ENCODE peak calls at places on chromosomes 12 and 14, in seven cellular contexts. O is heart right ventricle, W is NT2/D1, I is SK-N-SH, M is upper lobe of left lung, Y is neuronal stem cell, S is ascending aorta. X is an unnamed sample. For H3K4me1 and H3K9me3, the result is how much of the 10 kb centered on the place peaks cover.

GRCh38 chr14:94120667-94121335 is 8.6 kb downstream of the IFI27L2 start:
- DNase-seq in W (no peak), M (no peak), O (no peak), Y (no peak), S (no peak), I (no peak), X (no peak)

GRCh38 chr14:104724981-104725771 is 1.1 kb downstream of the ADSS1 start:
- DNase-seq in M (no peak), W (no peak), O (peak), S (no peak), Y (no peak), I (peak), X (no peak)

GRCh38 chr12:13661005-13661887 is 320.2 kb downstream of the GRIN2B start:
- DNase-seq in S (no peak), M (peak), Y (peak), I (peak), O (peak), W (peak), X (no peak)

GRCh38 chr12:106044773-106045172 is 94.0 kb downstream of the NUAK1 start:
- DNase-seq in W (no peak), S (no peak), O (no peak), Y (no peak), I (peak), M (no peak), X (no peak)

GRCh38 chr12:124588689-124589318 is 21.4 kb upstream of the NCOR2 start:
- DNase-seq in W (no peak), M (peak), Y (no peak), O (no peak), S (no peak), I (no peak), X (no peak)

GRCh38 chr14:71661441-71661840 is 270.8 kb upstream of the RGS6 start:
- DNase-seq in W (no peak), M (no peak), O (no peak), S (no peak), I (no peak), Y (no peak), X (no peak)

GRCh38 chr14:50373959-50374358 is 22.7 kb downstream of the CDKL1 start:
- DNase-seq in M (no peak), W (no peak), I (no peak), O (no peak), S (no peak), Y (no peak), X (no peak)

GRCh38 chr14:69571879-69572633 is 2.6 kb downstream of the CCDC177 start:
- DNase-seq in Y (no peak), W (no peak), O (no peak), I (peak), M (no peak), S (no peak), X (no peak)

GRCh38 chr12:56634242-56634836 is 4.2 kb upstream of the BAZ2A start:
- DNase-seq in I (peak), S (no peak), W (no peak), M (peak), O (no peak), Y (no peak), X (peak)

GRCh38 chr12:3204716-3205617 is 127.8 kb downstream of the TSPAN9 start:
- DNase-seq in I (peak), W (no peak), M (no peak), S (no peak), O (no peak), Y (no peak), X (no peak)

GRCh38 chr14:23539209-23539866 is 12.2 kb downstream of the ZFHX2 start:
- DNase-seq in S (no peak), W (no peak), O (no peak), I (peak), Y (peak), M (no peak), X (peak)

GRCh38 chr14:56036353-56036752 is 81.9 kb upstream of the PELI2 start:
- DNase-seq in Y (no peak), I (no peak), M (no peak), S (no peak), W (no peak), O (no peak), X (no peak)

GRCh38 chr12:120662879-120663278 is 22.5 kb downstream of the CABP1 start:
- DNase-seq in M (no peak), O (no peak), W (no peak), I (no peak), Y (no peak), S (no peak), X (no peak)

GRCh38 chr14:96167224-96168148 is 37.2 kb upstream of the BDKRB2 start:
- DNase-seq in Y (no peak), O (no peak), W (peak), I (no peak), M (no peak), S (no peak), X (no peak)

DNA sequence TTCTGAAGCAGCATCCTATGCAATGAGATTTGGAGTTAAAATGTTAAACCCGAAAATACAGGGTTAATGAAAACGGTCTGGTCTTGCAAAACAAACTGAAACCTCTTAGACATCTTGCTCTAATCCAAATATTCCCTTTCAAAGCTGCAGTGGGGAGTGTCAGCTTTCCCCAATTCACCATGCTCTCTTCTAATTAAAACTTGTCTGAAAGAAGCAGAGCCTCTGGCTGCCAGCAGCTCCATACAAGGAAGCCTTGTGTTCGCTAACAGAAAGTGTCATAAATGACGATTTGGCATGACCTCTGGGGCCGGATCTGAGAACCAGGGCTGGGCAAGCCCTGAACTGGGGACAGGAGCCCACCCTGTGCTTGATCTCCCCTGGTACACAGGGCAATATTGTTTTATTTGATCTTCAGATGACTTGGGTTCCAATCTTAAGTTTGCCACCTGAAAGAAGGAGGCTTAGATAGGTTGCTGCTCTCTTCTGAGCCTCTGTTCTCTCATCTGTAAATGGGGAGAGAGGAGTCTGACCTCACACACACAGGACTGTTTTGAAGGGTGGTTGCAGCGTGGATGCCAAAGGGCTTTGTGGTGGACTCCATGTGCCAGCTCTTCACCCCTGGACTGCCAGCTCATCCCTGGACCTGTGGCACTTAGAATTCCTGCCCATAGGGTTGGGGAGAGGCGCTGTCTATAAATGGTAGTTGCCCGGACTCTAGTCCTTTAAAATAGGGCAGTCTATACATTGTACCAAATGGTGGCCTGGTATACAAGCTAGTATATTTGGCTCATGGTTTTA is 7.8 kb downstream of the KMT5A start:
- DNase-seq in M (no peak), S (no peak), I (no peak), W (no peak), O (no peak), Y (no peak), X (no peak)
- H3K4me3 ChIP-seq in M (no peak), S (peak), I (no peak), W (no peak), O (peak), Y (peak), X (no peak)

GRCh38 chr12:52701281-52701680 is 2.0 kb downstream of the KRT77 start:
- DNase-seq in S (no peak), O (no peak), I (no peak), Y (no peak), W (no peak), M (no peak), X (no peak)
- H3K4me1 ChIP-seq in S (under half), O (under half), I (under half), Y (under half), W (under half), M (under half), X (under half)

GRCh38 chr14:106686533-106686932 is 1160.2 kb downstream of the TMEM121 start:
- DNase-seq in S (no peak), I (no peak), M (no peak), Y (no peak), W (no peak), O (no peak), X (no peak)
- H3K9me3 ChIP-seq in S (under half), I (under half), M (under half), Y (under half), W (under half), O (under half), X (under half)

DNA sequence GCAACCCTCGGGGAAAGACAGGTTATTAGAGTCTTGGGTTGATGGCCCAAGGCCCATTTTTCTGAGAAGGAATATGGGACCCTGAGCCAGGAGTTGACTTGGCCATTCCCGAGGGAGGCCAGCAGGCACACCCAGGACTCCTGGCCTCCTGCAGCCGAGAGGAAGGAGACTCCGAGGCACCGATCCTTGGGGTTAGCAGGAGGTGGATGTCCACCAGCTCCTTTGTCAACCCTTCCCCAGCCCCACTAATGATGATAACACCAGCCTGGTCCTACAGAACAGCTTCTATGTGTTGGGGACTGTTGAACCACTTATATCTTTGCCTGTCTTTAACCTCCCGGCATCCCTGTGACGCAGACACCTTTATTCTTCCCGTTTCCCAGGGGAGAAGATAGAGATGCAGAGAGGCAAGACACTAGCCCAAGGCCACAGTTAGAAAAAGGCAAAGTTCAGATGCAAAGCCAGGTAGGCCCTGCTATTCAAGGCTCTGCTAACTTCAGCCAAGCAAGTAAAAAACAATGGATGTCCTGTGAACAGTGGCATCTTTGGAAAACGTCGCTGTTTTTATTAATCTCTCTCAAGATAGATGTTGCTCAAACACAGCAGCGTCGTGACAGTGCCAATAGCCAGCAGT is 767.3 kb upstream of the TBX3 start:
- DNase-seq in M (no peak), W (no peak), I (peak), Y (no peak), O (no peak), S (no peak), X (no peak)
- H3K4me3 ChIP-seq in M (no peak), W (peak), I (peak), Y (peak), O (peak), S (peak), X (no peak)

GRCh38 chr12:6374781-6375150 is 597 bp downstream of the SCNN1A start:
- DNase-seq in W (no peak), O (no peak), S (no peak), Y (no peak), I (no peak), M (no peak), X (no peak)

GRCh38 chr12:6372403-6373003 is 2.9 kb downstream of the SCNN1A start:
- DNase-seq in O (no peak), M (peak), S (no peak), Y (no peak), W (no peak), I (no peak), X (no peak)

GRCh38 chr12:6374028-6374780 is 1.2 kb downstream of the SCNN1A start:
- DNase-seq in I (no peak), O (no peak), S (no peak), W (no peak), M (peak), Y (no peak), X (no peak)

GRCh38 chr12:6370994-6371754 is 4.2 kb downstream of the SCNN1A start:
- DNase-seq in O (no peak), I (no peak), S (no peak), Y (peak), M (peak), W (peak), X (no peak)

GRCh38 chr12:6373022-6373787 is 2.2 kb downstream of the SCNN1A start:
- DNase-seq in O (no peak), I (no peak), S (no peak), Y (no peak), W (no peak), M (no peak), X (no peak)
- H3K4me1 ChIP-seq in O (under half), I (under half), S (under half), Y (under half), W (half or more), M (half or more), X (under half)

GRCh38 chr12:108630481-108631207 is 3.0 kb downstream of the SELPLG start:
- DNase-seq in O (no peak), S (no peak), W (no peak), Y (no peak), M (no peak), I (no peak), X (no peak)

GRCh38 chr12:108623577-108623976 is 10.1 kb downstream of the SELPLG start:
- DNase-seq in Y (no peak), S (no peak), I (no peak), W (no peak), O (no peak), M (no peak), X (no peak)

GRCh38 chr12:108629156-108629555 is 4.5 kb downstream of the SELPLG start:
- DNase-seq in I (no peak), O (no peak), Y (no peak), M (no peak), S (no peak), W (no peak), X (no peak)

GRCh38 chr12:108629824-108630476 is 3.7 kb downstream of the SELPLG start:
- DNase-seq in Y (no peak), W (no peak), M (peak), S (no peak), O (no peak), I (no peak), X (peak)

DNA sequence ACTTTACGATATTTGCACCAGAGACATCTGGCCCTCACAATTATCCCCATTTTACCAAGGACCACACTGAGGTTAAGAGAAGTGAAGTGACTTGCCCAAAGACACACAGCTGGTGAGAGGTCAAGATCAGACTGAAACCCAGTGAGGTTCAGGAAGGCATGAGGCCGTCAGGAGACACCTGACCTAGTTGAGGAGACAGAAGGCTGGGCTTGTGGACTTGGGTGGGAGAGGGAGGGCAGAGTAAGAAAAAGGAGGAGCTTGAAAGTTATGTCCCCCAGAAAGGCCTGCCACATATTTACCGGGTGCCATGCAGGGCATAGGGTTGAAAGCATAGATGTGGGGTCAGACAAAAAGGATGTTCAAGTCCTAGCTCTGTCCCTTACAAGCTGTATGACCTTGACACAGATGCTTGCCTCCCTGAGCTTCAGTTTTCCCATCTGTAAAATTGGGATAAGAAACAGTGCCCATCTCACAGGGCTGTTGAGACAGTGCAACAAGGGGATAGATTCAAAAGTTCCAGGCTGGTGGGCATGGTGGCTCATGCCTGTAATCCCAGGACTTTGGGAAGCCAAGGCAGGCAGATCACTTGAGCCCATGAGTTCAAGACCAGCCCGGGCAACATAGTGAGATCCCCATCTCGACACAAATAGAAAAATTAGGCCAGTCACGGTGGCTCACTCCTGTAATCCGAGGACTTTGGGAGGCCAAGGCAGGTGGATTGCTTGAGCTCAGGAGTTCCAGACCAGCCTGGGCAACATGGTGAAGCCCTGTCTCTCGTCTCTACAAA is 6.4 kb downstream of the SELPLG start:
- DNase-seq in W (no peak), M (no peak), O (no peak), S (no peak), I (no peak), Y (no peak), X (no peak)
- H3K9me3 ChIP-seq in W (under half), M (under half), O (under half), S (under half), I (under half), Y (under half), X (under half)

GRCh38 chr12:114403044-114403689 is 2.8 kb downstream of the TBX5 start:
- DNase-seq in Y (peak), M (no peak), S (no peak), W (no peak), I (peak), O (peak), X (no peak)
- H3K4me3 ChIP-seq in Y (no peak), M (no peak), S (no peak), W (no peak), I (peak), O (peak), X (no peak)

DNA sequence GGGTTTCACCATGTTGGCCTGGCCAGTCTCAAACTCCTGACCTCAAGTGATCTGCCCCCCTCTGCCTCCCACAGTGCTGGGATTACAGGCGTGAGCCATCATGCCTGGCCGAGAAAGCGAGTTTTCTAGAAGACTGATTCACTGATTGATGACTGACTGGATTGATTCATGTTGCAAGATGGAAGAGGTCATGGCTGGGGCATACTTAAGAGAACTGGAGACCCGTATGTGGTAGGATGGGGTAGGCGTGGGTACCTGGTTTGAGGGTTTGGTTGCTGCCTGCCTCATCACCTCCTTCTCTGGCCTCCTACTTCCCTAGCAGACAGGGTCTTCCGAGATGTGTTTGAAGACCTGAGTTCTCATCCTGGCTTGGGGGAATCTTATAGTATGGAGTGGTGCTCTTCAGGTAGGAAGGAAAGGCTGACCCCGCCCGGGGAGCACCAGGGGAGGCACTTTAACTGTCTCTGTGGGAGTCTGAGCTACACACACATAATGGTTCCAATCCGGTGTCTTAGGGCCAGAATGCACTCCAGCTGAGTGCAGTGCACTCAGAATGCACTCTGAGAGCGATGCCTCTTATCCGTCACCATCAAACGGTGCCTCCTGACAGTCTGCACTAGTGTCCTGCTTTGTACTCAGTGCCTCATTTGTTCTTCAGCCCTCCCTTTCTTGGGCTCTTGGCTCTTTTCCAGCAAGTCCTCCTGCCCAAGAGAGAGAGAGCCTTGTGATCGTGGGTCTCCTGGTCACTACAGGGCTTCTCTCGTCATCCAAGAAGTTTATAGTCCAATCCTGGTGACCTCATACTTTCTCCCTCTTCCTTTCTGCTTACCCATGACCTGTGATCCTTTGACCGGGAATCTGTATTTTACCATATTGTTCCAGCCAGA is 19.7 kb downstream of the PLEKHG3 start:
- DNase-seq in Y (no peak), I (no peak), O (no peak), W (no peak), S (no peak), M (no peak), X (no peak)
- H3K4me1 ChIP-seq in Y (under half), I (under half), O (half or more), W (under half), S (under half), M (under half), X (half or more)

GRCh38 chr12:33277386-33277785 is 162.2 kb downstream of the SYT10 start:
- DNase-seq in S (no peak), W (no peak), Y (no peak), I (no peak), O (no peak), M (no peak), X (no peak)
- H3K9me3 ChIP-seq in S (under half), W (under half), Y (under half), I (under half), O (under half), M (under half), X (under half)